ENCODE peak calls at places on chromosomes 5 and 9, in nine cellular contexts. X is left cardiac atrium; U is stimulated activated CD8-positive, alpha-beta memory T cell treated with anti-CD3 and anti-CD28 coated beads, Interleukin-4, amount 100 ng/mL, for 1 hour; C is nucleus accumbens; F is MCF 10A; M is HEK293T; O is GM03348; G is fibroblast of the conjunctiva; J is amniotic stem cell. K is an unnamed sample.

GRCh38 chr5:111829701-111830100 is 72.7 kb upstream of the NREP start:
- DNase-seq in X (no peak), U (no peak), C (no peak), F (peak; percentile 58), M (no peak), O (peak; percentile 79), G (peak; percentile 16), J (peak; percentile 24), K (peak; percentile 81)

GRCh38 chr9:123406691-123407536 is 50.9 kb downstream of the CRB2 start:
- DNase-seq in X (peak; percentile 22), U (no peak), C (no peak), F (no peak), M (no peak), O (no peak), G (no peak), J (no peak), K (no peak)

GRCh38 chr5:132611965-132612364 is 46.0 kb upstream of the IL13 start:
- DNase-seq in X (no peak), U (no peak), C (no peak), F (no peak), M (no peak), O (no peak), G (no peak), J (no peak), K (no peak)

GRCh38 chr9:130835441-130836298 is 616 bp downstream of the ABL1 start:
- DNase-seq in X (peak; percentile 63), U (peak; percentile 8), C (peak; percentile 39), F (peak; percentile 31), M (peak; percentile 57), O (peak; percentile 65), G (peak; percentile 30), J (no peak), K (no peak)

GRCh38 chr9:23811633-23812032 is 14.4 kb downstream of the ELAVL2 start:
- DNase-seq in X (no peak), U (no peak), C (no peak), F (peak; percentile 12), M (no peak), O (no peak), G (no peak), J (no peak), K (no peak)

GRCh38 chr9:120439147-120439546 is 140.8 kb downstream of the CDK5RAP2 start:
- DNase-seq in X (no peak), U (no peak), C (no peak), F (peak; percentile 54), M (peak; percentile 25), O (no peak), G (no peak), J (no peak), K (no peak)

GRCh38 chr9:36029765-36030528 is 6.8 kb upstream of the RECK start:
- DNase-seq in X (no peak), U (no peak), C (no peak), F (peak; percentile 94), M (no peak), O (peak; percentile 54), G (peak; percentile 96), J (peak; percentile 85), K (peak; percentile 91)

GRCh38 chr5:1176473-1177391 is 24.7 kb upstream of the SLC6A19 start:
- DNase-seq in X (peak; percentile 17), U (no peak), C (no peak), F (no peak), M (peak; percentile 57), O (no peak), G (no peak), J (no peak), K (no peak)

GRCh38 chr9:122827759-122828090 is 663 bp downstream of the PDCL start:
- DNase-seq in X (no peak), U (no peak), C (no peak), F (no peak), M (peak; percentile 22), O (peak; percentile 50), G (no peak), J (no peak), K (peak; percentile 54)

GRCh38 chr9:133708770-133709611 is 29.2 kb downstream of the SARDH start:
- DNase-seq in X (peak; percentile 13), U (peak; percentile 29), C (peak; percentile 9), F (no peak), M (no peak), O (no peak), G (no peak), J (no peak), K (no peak)

GRCh38 chr9:73093016-73093739 is 58.5 kb upstream of the ANXA1 start:
- DNase-seq in X (no peak), U (no peak), C (no peak), F (no peak), M (no peak), O (no peak), G (no peak), J (no peak), K (no peak)

GRCh38 chr5:81895312-81895711 is 76.5 kb upstream of the ATG10 start:
- DNase-seq in X (no peak), U (no peak), C (no peak), F (no peak), M (no peak), O (no peak), G (no peak), J (no peak), K (peak; percentile 5)

GRCh38 chr5:35373196-35373696 is 143.0 kb upstream of the PRLR start:
- DNase-seq in X (no peak), U (no peak), C (no peak), F (no peak), M (no peak), O (no peak), G (no peak), J (no peak), K (no peak)

GRCh38 chr5:65440456-65440855 is 41.3 kb downstream of the ADAMTS6 start:
- DNase-seq in X (no peak), U (no peak), C (no peak), F (no peak), M (no peak), O (no peak), G (no peak), J (no peak), K (no peak)

GRCh38 chr9:134789168-134789567 is 91.4 kb upstream of the FCN2 start:
- DNase-seq in X (peak; percentile 48), U (no peak), C (no peak), F (no peak), M (no peak), O (no peak), G (no peak), J (no peak), K (no peak)

GRCh38 chr5:167840736-167841135 is 450.7 kb upstream of the WWC1 start:
- DNase-seq in X (no peak), U (no peak), C (no peak), F (no peak), M (no peak), O (peak; percentile 50), G (no peak), J (no peak), K (no peak)

GRCh38 chr5:150214289-150214688 is 24.4 kb downstream of the SLC6A7 start:
- DNase-seq in X (peak; percentile 53), U (no peak), C (no peak), F (no peak), M (no peak), O (peak; percentile 81), G (peak; percentile 40), J (no peak), K (no peak)

GRCh38 chr9:108854641-108855528 is 901 bp downstream of the ACTL7B start:
- DNase-seq in X (no peak), U (no peak), C (no peak), F (no peak), M (no peak), O (no peak), G (no peak), J (no peak), K (no peak)

GRCh38 chr5:87243161-87243877 is 24.4 kb upstream of the RASA1 start:
- DNase-seq in X (no peak), U (no peak), C (no peak), F (peak; percentile 73), M (no peak), O (peak; percentile 25), G (peak; percentile 42), J (peak; percentile 1), K (peak; percentile 72)

GRCh38 chr5:36985387-36985786 is 108.8 kb downstream of the NIPBL start:
- DNase-seq in X (no peak), U (no peak), C (no peak), F (no peak), M (no peak), O (no peak), G (no peak), J (no peak), K (no peak)

GRCh38 chr9:133935328-133936040 is 56.6 kb downstream of the VAV2 start:
- DNase-seq in X (peak; percentile 81), U (no peak), C (no peak), F (no peak), M (no peak), O (no peak), G (no peak), J (no peak), K (no peak)

GRCh38 chr5:54601832-54602231 is 84.3 kb downstream of the SNX18 start:
- DNase-seq in X (no peak), U (no peak), C (no peak), F (no peak), M (no peak), O (no peak), G (no peak), J (no peak), K (no peak)

GRCh38 chr9:19379697-19380046 is 364 bp downstream of the RPS6 start:
- DNase-seq in X (no peak), U (peak; percentile 24), C (no peak), F (no peak), M (peak; percentile 34), O (peak; percentile 52), G (no peak), J (no peak), K (no peak)

GRCh38 chr9:114299286-114300152 is 23.4 kb upstream of the ORM1 start:
- DNase-seq in X (no peak), U (no peak), C (no peak), F (no peak), M (no peak), O (no peak), G (no peak), J (no peak), K (no peak)

GRCh38 chr9:123267481-123268239 is 726 bp downstream of the STRBP start:
- DNase-seq in X (no peak), U (no peak), C (no peak), F (no peak), M (no peak), O (no peak), G (no peak), J (no peak), K (no peak)

GRCh38 chr9:35906923-35907699 is 1.1 kb downstream of the HRCT1 start:
- DNase-seq in X (peak; percentile 78), U (no peak), C (no peak), F (peak; percentile 94), M (no peak), O (peak; percentile 89), G (peak; percentile 92), J (no peak), K (peak; percentile 88)

GRCh38 chr9:124450241-124450924 is at the start of gene ADGRD2:
- DNase-seq in X (no peak), U (no peak), C (no peak), F (no peak), M (peak; percentile 73), O (peak; percentile 51), G (no peak), J (no peak), K (peak; percentile 7)

GRCh38 chr9:4126184-4126865 is 173.5 kb downstream of the GLIS3 start:
- DNase-seq in X (no peak), U (no peak), C (no peak), F (peak; percentile 31), M (no peak), O (peak; percentile 67), G (no peak), J (peak; percentile 32), K (peak; percentile 40)

GRCh38 chr5:170228756-170229459 is 3.9 kb upstream of the C5orf58 start:
- DNase-seq in X (no peak), U (no peak), C (no peak), F (no peak), M (no peak), O (no peak), G (no peak), J (no peak), K (no peak)

GRCh38 chr5:80763873-80764647 is 109.3 kb upstream of the DHFR start:
- DNase-seq in X (no peak), U (no peak), C (no peak), F (no peak), M (no peak), O (no peak), G (no peak), J (no peak), K (no peak)

GRCh38 chr5:140372971-140373487 is 13.0 kb downstream of the SLC4A9 start:
- DNase-seq in X (peak; percentile 85), U (peak; percentile 11), C (peak; percentile 26), F (peak; percentile 90), M (peak; percentile 77), O (peak; percentile 89), G (peak; percentile 61), J (peak; percentile 28), K (peak; percentile 47)